ENCODE peak calls at places on chromosomes 16 and 17, in four cellular contexts. One of them, this sample, is unnamed.

GRCh38 chr16:83723244-83723643 is 84.5 kb upstream of the HSBP1 start:
- DNase-seq in heart left ventricle: no peak
- DNase-seq in uterus: no peak
- DNase-seq in IMR-90: no peak
- DNase-seq in this sample: no peak

GRCh38 chr17:79557276-79557675 is 53.6 kb downstream of the RBFOX3 start:
- DNase-seq in heart left ventricle: no peak
- DNase-seq in uterus: no peak
- DNase-seq in IMR-90: no peak
- DNase-seq in this sample: no peak

GRCh38 chr17:83065660-83066542 is 13.5 kb upstream of the METRNL start:
- DNase-seq in IMR-90: no peak
- DNase-seq in heart left ventricle: no peak
- DNase-seq in uterus: peak; percentile 9
- DNase-seq in this sample: no peak

GRCh38 chr16:62383941-62384340 is 347.7 kb upstream of the CDH8 start:
- DNase-seq in heart left ventricle: no peak
- DNase-seq in uterus: no peak
- DNase-seq in IMR-90: no peak
- DNase-seq in this sample: no peak

GRCh38 chr16:5465714-5466113 is 368.1 kb upstream of the EEF2KMT start:
- DNase-seq in uterus: no peak
- DNase-seq in heart left ventricle: no peak
- DNase-seq in IMR-90: no peak
- DNase-seq in this sample: no peak

GRCh38 chr17:39196820-39197331 is 593 bp downstream of the CACNB1 start:
- DNase-seq in heart left ventricle: peak; percentile 28
- DNase-seq in uterus: no peak
- DNase-seq in IMR-90: no peak
- DNase-seq in this sample: no peak

GRCh38 chr16:47408491-47408890 is 52.4 kb downstream of the ITFG1 start:
- DNase-seq in uterus: no peak
- DNase-seq in heart left ventricle: no peak
- DNase-seq in IMR-90: no peak
- DNase-seq in this sample: no peak

GRCh38 chr17:21368545-21369246 is 7.5 kb upstream of the KCNJ12 start:
- DNase-seq in heart left ventricle: no peak
- DNase-seq in uterus: no peak
- DNase-seq in IMR-90: no peak
- DNase-seq in this sample: no peak

GRCh38 chr17:7437369-7437863 is 1.9 kb upstream of the FGF11 start:
- DNase-seq in heart left ventricle: no peak
- DNase-seq in IMR-90: no peak
- DNase-seq in uterus: no peak
- DNase-seq in this sample: no peak

GRCh38 chr17:61073799-61074513 is 325.7 kb upstream of the TBX2 start:
- DNase-seq in uterus: no peak
- DNase-seq in heart left ventricle: no peak
- DNase-seq in IMR-90: no peak
- DNase-seq in this sample: no peak

GRCh38 chr17:75499313-75500022 is 15.9 kb downstream of the CASKIN2 start:
- DNase-seq in uterus: peak; percentile 69
- DNase-seq in IMR-90: no peak
- DNase-seq in heart left ventricle: no peak
- DNase-seq in this sample: no peak

GRCh38 chr17:69857412-69857835 is 217.6 kb upstream of the KCNJ16 start:
- DNase-seq in heart left ventricle: no peak
- DNase-seq in uterus: no peak
- DNase-seq in IMR-90: peak; percentile 95
- DNase-seq in this sample: peak; percentile 95

GRCh38 chr16:1981972-1982574 is 804 bp upstream of the NOXO1 start:
- DNase-seq in IMR-90: no peak
- DNase-seq in heart left ventricle: no peak
- DNase-seq in uterus: no peak
- DNase-seq in this sample: no peak

GRCh38 chr17:14112407-14112806 is 43.1 kb downstream of the COX10 start:
- DNase-seq in IMR-90: no peak
- DNase-seq in uterus: no peak
- DNase-seq in heart left ventricle: no peak
- DNase-seq in this sample: no peak

GRCh38 chr16:69166221-69166833 is 20.6 kb upstream of the SNTB2 start:
- DNase-seq in IMR-90: peak; percentile 82
- DNase-seq in heart left ventricle: no peak
- DNase-seq in uterus: peak; percentile 43
- DNase-seq in this sample: peak; percentile 49

GRCh38 chr16:21565816-21566669 is 33.3 kb upstream of the METTL9 start:
- DNase-seq in IMR-90: no peak
- DNase-seq in uterus: no peak
- DNase-seq in heart left ventricle: no peak
- DNase-seq in this sample: no peak

GRCh38 chr16:11328172-11329079 is 16.8 kb upstream of the RMI2 start:
- DNase-seq in IMR-90: peak; percentile 97
- DNase-seq in uterus: peak; percentile 91
- DNase-seq in heart left ventricle: peak; percentile 76
- DNase-seq in this sample: peak; percentile 79

GRCh38 chr17:81398170-81398854 is 3.1 kb downstream of the BAHCC1 start:
- DNase-seq in heart left ventricle: peak; percentile 71
- DNase-seq in uterus: no peak
- DNase-seq in IMR-90: peak; percentile 49
- DNase-seq in this sample: peak; percentile 51

GRCh38 chr17:30235386-30236296 is at the start of gene SLC6A4:
- DNase-seq in uterus: no peak
- DNase-seq in heart left ventricle: no peak
- DNase-seq in IMR-90: no peak
- DNase-seq in this sample: no peak

GRCh38 chr17:39069114-39069756 is 82.2 kb downstream of the PLXDC1 start:
- DNase-seq in heart left ventricle: no peak
- DNase-seq in IMR-90: peak; percentile 54
- DNase-seq in uterus: no peak
- DNase-seq in this sample: peak; percentile 19

GRCh38 chr16:52469775-52470174 is 77.2 kb downstream of the TOX3 start:
- DNase-seq in IMR-90: no peak
- DNase-seq in uterus: no peak
- DNase-seq in heart left ventricle: no peak
- DNase-seq in this sample: no peak

GRCh38 chr17:29914819-29915537 is 15.1 kb downstream of the SSH2 start:
- DNase-seq in uterus: no peak
- DNase-seq in heart left ventricle: no peak
- DNase-seq in IMR-90: no peak
- DNase-seq in this sample: no peak

GRCh38 chr17:31580331-31581021 is 189.0 kb downstream of the RAB11FIP4 start:
- DNase-seq in heart left ventricle: no peak
- DNase-seq in uterus: peak; percentile 39
- DNase-seq in IMR-90: peak; percentile 85
- DNase-seq in this sample: peak; percentile 69

GRCh38 chr17:79699386-79700036 is 31.2 kb upstream of the ENPP7 start:
- DNase-seq in uterus: no peak
- DNase-seq in IMR-90: no peak
- DNase-seq in heart left ventricle: no peak
- DNase-seq in this sample: no peak

GRCh38 chr16:12417830-12418229 is 385.9 kb downstream of the CPPED1 start:
- DNase-seq in uterus: no peak
- DNase-seq in heart left ventricle: no peak
- DNase-seq in IMR-90: no peak
- DNase-seq in this sample: no peak
- TF ChIP-seq POLR2A in uterus: no peak
- TF ChIP-seq POLR2A in heart left ventricle: no peak
- TF ChIP-seq POLR2A in IMR-90: no peak
- TF ChIP-seq POLR2A in this sample: no peak

GRCh38 chr17:77393274-77393600 is 252.5 kb downstream of the SEC14L1 start:
- DNase-seq in IMR-90: no peak
- DNase-seq in uterus: no peak
- DNase-seq in heart left ventricle: no peak
- DNase-seq in this sample: no peak

GRCh38 chr17:77393867-77394539 is 253.2 kb downstream of the SEC14L1 start:
- DNase-seq in IMR-90: no peak
- DNase-seq in uterus: no peak
- DNase-seq in heart left ventricle: no peak
- DNase-seq in this sample: no peak

GRCh38 chr17:77395609-77396008 is 254.8 kb downstream of the SEC14L1 start:
- DNase-seq in uterus: no peak
- DNase-seq in IMR-90: no peak
- DNase-seq in heart left ventricle: no peak
- DNase-seq in this sample: no peak

GRCh38 chr17:77396610-77397009 is 255.8 kb downstream of the SEC14L1 start:
- DNase-seq in heart left ventricle: no peak
- DNase-seq in IMR-90: no peak
- DNase-seq in uterus: no peak
- DNase-seq in this sample: no peak

GRCh38 chr17:77394540-77395295 is 253.9 kb downstream of the SEC14L1 start:
- DNase-seq in IMR-90: no peak
- DNase-seq in heart left ventricle: no peak
- DNase-seq in uterus: no peak
- DNase-seq in this sample: no peak
- TF ChIP-seq POLR2A in IMR-90: no peak
- TF ChIP-seq POLR2A in heart left ventricle: no peak
- TF ChIP-seq POLR2A in uterus: no peak
- TF ChIP-seq POLR2A in this sample: no peak

GRCh38 chr16:50550035-50550434 is 1.8 kb downstream of the NKD1 start:
- DNase-seq in uterus: peak; percentile 38
- DNase-seq in heart left ventricle: no peak
- DNase-seq in IMR-90: no peak
- DNase-seq in this sample: no peak
- TF ChIP-seq POLR2A in uterus: no peak
- TF ChIP-seq POLR2A in heart left ventricle: no peak
- TF ChIP-seq POLR2A in IMR-90: no peak
- TF ChIP-seq POLR2A in this sample: no peak

GRCh38 chr17:19329839-19330238 is 32.7 kb downstream of the B9D1 start:
- DNase-seq in uterus: no peak
- DNase-seq in heart left ventricle: no peak
- DNase-seq in IMR-90: no peak
- DNase-seq in this sample: no peak
- TF ChIP-seq POLR2A in uterus: no peak
- TF ChIP-seq POLR2A in heart left ventricle: no peak
- TF ChIP-seq POLR2A in IMR-90: no peak
- TF ChIP-seq POLR2A in this sample: no peak

GRCh38 chr16:56636616-56637413 is 1.7 kb upstream of the MT1A start:
- DNase-seq in heart left ventricle: no peak
- DNase-seq in uterus: no peak
- DNase-seq in IMR-90: no peak
- DNase-seq in this sample: no peak

GRCh38 chr16:56640076-56640475 is 1.6 kb downstream of the MT1A start:
- DNase-seq in IMR-90: no peak
- DNase-seq in heart left ventricle: no peak
- DNase-seq in uterus: no peak
- DNase-seq in this sample: no peak

GRCh38 chr16:56635441-56635967 is 3.0 kb upstream of the MT1A start:
- DNase-seq in heart left ventricle: no peak
- DNase-seq in uterus: no peak
- DNase-seq in IMR-90: no peak
- DNase-seq in this sample: no peak

GRCh38 chr16:56639045-56639444 is 579 bp downstream of the MT1A start:
- DNase-seq in IMR-90: no peak
- DNase-seq in uterus: no peak
- DNase-seq in heart left ventricle: no peak
- DNase-seq in this sample: no peak

DNA sequence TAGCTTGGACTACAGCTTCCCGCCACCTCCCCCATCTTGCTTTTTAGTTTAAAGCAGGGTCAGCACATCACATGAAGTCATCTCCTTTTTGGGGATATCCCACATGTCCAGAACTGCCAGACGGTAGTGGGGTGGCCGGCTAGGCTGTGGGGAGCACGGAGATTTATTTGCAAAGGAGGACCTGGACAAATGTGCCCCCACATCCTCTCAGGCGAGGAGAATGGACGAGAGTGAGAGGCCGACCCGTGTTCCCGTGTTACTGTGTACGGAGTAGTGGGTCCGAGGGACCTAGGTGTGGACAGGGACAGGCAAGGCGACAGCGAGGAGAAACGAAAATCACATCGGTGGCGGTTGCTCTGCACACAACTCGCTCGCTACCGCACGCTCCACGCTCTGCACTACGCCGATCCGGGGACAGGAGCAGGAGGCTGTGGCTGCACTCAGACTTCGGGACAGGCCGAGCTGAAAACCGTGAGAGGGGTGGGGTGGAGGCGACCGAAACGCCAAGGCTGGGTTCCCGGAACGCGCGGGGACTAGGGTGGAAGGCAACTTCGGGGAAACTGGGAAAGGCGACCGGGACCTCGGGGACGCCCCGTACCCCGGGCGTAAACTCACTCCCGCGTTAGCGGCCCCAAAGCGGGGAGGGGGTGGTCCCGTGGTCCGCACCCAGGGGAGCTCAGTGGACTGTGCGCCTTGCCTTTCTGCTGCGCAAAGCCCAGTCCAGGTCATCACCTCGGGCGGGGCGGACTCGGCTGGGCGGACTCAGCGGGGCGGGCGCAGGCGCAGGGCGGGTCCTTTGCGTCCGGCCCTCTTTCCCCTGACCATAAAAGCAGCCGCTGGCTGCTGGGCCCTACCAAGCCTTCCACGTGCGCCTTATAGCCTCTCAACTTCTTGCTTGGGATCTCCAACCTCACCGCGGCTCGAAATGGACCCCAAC is at the start of gene MT1A:
- DNase-seq in heart left ventricle: peak; percentile 78
- DNase-seq in IMR-90: peak; percentile 7
- DNase-seq in uterus: peak; percentile 69
- DNase-seq in this sample: peak; percentile 28
- TF ChIP-seq POLR2A in heart left ventricle: no peak
- TF ChIP-seq POLR2A in IMR-90: no peak
- TF ChIP-seq POLR2A in uterus: peak; percentile 39
- TF ChIP-seq POLR2A in this sample: peak; percentile 53

GRCh38 chr16:89502319-89502843 is 5.8 kb upstream of the SPG7 start:
- DNase-seq in heart left ventricle: no peak
- DNase-seq in uterus: no peak
- DNase-seq in IMR-90: no peak
- DNase-seq in this sample: peak; percentile 30
- TF ChIP-seq POLR2A in heart left ventricle: no peak
- TF ChIP-seq POLR2A in uterus: no peak
- TF ChIP-seq POLR2A in IMR-90: no peak
- TF ChIP-seq POLR2A in this sample: no peak